ENCODE peak calls at places on chromosomes 3 and 15, in five cellular contexts. W, S, G, Q and C are unnamed samples. For H3K9me3, the result is how much of the 10 kb centered on the place peaks cover.

GRCh38 chr15:95624100-95624499 is 706.4 kb upstream of the NR2F2 start:
- DNase-seq in W (no peak), S (no peak), G (no peak), Q (no peak), C (no peak)

GRCh38 chr3:125511420-125512094 is 8.4 kb downstream of the SNX4 start:
- DNase-seq in W (no peak), S (no peak), G (no peak), Q (no peak), C (no peak)

GRCh38 chr3:158420654-158421396 is 150.2 kb upstream of the MLF1 start:
- DNase-seq in W (no peak), S (no peak), G (no peak), Q (no peak), C (no peak)

GRCh38 chr3:164640586-164640985 is 437.7 kb downstream of the SI start:
- DNase-seq in W (no peak), S (no peak), G (no peak), Q (no peak), C (no peak)

GRCh38 chr3:158313344-158313927 is 203.5 kb downstream of the RSRC1 start:
- DNase-seq in W (no peak), S (peak), G (no peak), Q (no peak), C (no peak)

GRCh38 chr3:65398953-65399352 is 639.8 kb downstream of the MAGI1 start:
- DNase-seq in W (no peak), S (no peak), G (no peak), Q (no peak), C (no peak)

GRCh38 chr15:42035362-42035761 is 14.5 kb upstream of the PLA2G4E start:
- DNase-seq in W (no peak), S (no peak), G (no peak), Q (no peak), C (no peak)

GRCh38 chr3:128806588-128806987 is 72.8 kb upstream of the ACAD9 start:
- DNase-seq in W (no peak), S (no peak), G (no peak), Q (no peak), C (no peak)

GRCh38 chr3:138673641-138674040 is 65.1 kb downstream of the FAIM start:
- DNase-seq in W (no peak), S (no peak), G (no peak), Q (no peak), C (no peak)

GRCh38 chr3:174869448-174869847 is 10.3 kb downstream of the NAALADL2 start:
- DNase-seq in W (no peak), S (no peak), G (no peak), Q (no peak), C (no peak)

GRCh38 chr3:160400631-160401150 is 1.2 kb downstream of the SMC4 start:
- DNase-seq in W (no peak), S (peak), G (no peak), Q (peak), C (peak)

GRCh38 chr15:59501531-59502113 is 63.6 kb downstream of the FAM81A start:
- DNase-seq in W (no peak), S (peak), G (no peak), Q (no peak), C (no peak)

GRCh38 chr3:30269751-30270445 is 336.5 kb upstream of the TGFBR2 start:
- DNase-seq in W (no peak), S (no peak), G (no peak), Q (no peak), C (no peak)

GRCh38 chr3:150545419-150546225 is 674 bp downstream of the SERP1 start:
- DNase-seq in W (peak), S (no peak), G (peak), Q (peak), C (peak)

GRCh38 chr3:25889132-25889917 is 99.4 kb downstream of the OXSM start:
- DNase-seq in W (no peak), S (no peak), G (no peak), Q (no peak), C (no peak)

GRCh38 chr3:186220886-186221285 is 112.0 kb upstream of the ETV5 start:
- DNase-seq in W (no peak), S (no peak), G (no peak), Q (no peak), C (no peak)

GRCh38 chr3:108091498-108092259 is 848 bp upstream of the CD47 start:
- DNase-seq in W (no peak), S (peak), G (peak), Q (no peak), C (no peak)

GRCh38 chr3:129181834-129182233 is 1.9 kb downstream of the CNBP start:
- DNase-seq in W (no peak), S (no peak), G (no peak), Q (no peak), C (no peak)

GRCh38 chr15:100733088-100733487 is 130.7 kb downstream of the ASB7 start:
- DNase-seq in W (no peak), S (no peak), G (no peak), Q (no peak), C (no peak)

GRCh38 chr3:177211503-177212277 is 14.4 kb upstream of the TBL1XR1 start:
- DNase-seq in W (no peak), S (no peak), G (no peak), Q (no peak), C (no peak)

GRCh38 chr3:3081659-3082546 is 28.3 kb downstream of the IL5RA start:
- DNase-seq in W (no peak), S (no peak), G (no peak), Q (no peak), C (no peak)

GRCh38 chr3:27880969-27881892 is 159.1 kb upstream of the EOMES start:
- DNase-seq in W (no peak), S (no peak), G (peak), Q (no peak), C (no peak)

GRCh38 chr15:25182098-25182478 is 227.3 kb downstream of the SNRPN start:
- DNase-seq in W (peak), S (no peak), G (no peak), Q (no peak), C (peak)

GRCh38 chr15:48617619-48618018 is 27.9 kb downstream of the FBN1 start:
- DNase-seq in W (no peak), S (no peak), G (no peak), Q (no peak), C (peak)

GRCh38 chr15:60799885-60800728 is 321.2 kb upstream of the ICE2 start:
- DNase-seq in W (no peak), S (peak), G (no peak), Q (no peak), C (no peak)

GRCh38 chr15:60800729-60801072 is 321.8 kb upstream of the ICE2 start:
- DNase-seq in W (peak), S (no peak), G (no peak), Q (no peak), C (no peak)

GRCh38 chr15:60797444-60798040 is 318.6 kb upstream of the ICE2 start:
- DNase-seq in W (peak), S (no peak), G (no peak), Q (no peak), C (no peak)

GRCh38 chr15:60801336-60801735 is 322.4 kb upstream of the ICE2 start:
- DNase-seq in W (no peak), S (no peak), G (no peak), Q (no peak), C (no peak)

GRCh38 chr15:60798821-60799220 is 319.9 kb upstream of the ICE2 start:
- DNase-seq in W (peak), S (no peak), G (no peak), Q (no peak), C (no peak)
- TF ChIP-seq CTCF in W (no peak), S (no peak), G (no peak), Q (no peak), C (no peak)

GRCh38 chr15:22227411-22227810 is 147.1 kb downstream of the OR4M2 start:
- DNase-seq in W (no peak), S (no peak), G (no peak), Q (no peak), C (no peak)

GRCh38 chr15:22226034-22226790 is 145.9 kb downstream of the OR4M2 start:
- DNase-seq in W (no peak), S (no peak), G (no peak), Q (no peak), C (no peak)

GRCh38 chr15:22229971-22230815 is 149.9 kb downstream of the OR4M2 start:
- DNase-seq in W (no peak), S (no peak), G (no peak), Q (no peak), C (no peak)

GRCh38 chr15:22231603-22232002 is 151.3 kb downstream of the OR4M2 start:
- DNase-seq in W (no peak), S (no peak), G (no peak), Q (no peak), C (no peak)

GRCh38 chr15:22227961-22228762 is 147.8 kb downstream of the OR4M2 start:
- DNase-seq in W (no peak), S (no peak), G (no peak), Q (no peak), C (no peak)
- H3K9me3 ChIP-seq in W (under half), S (under half), G (under half), Q (under half), C (under half)

GRCh38 chr3:193592841-193593665 is at the start of gene OPA1:
- DNase-seq in W (peak), S (peak), G (peak), Q (peak), C (peak)
- TF ChIP-seq CTCF in W (no peak), S (peak), G (no peak), Q (no peak), C (peak)

DNA sequence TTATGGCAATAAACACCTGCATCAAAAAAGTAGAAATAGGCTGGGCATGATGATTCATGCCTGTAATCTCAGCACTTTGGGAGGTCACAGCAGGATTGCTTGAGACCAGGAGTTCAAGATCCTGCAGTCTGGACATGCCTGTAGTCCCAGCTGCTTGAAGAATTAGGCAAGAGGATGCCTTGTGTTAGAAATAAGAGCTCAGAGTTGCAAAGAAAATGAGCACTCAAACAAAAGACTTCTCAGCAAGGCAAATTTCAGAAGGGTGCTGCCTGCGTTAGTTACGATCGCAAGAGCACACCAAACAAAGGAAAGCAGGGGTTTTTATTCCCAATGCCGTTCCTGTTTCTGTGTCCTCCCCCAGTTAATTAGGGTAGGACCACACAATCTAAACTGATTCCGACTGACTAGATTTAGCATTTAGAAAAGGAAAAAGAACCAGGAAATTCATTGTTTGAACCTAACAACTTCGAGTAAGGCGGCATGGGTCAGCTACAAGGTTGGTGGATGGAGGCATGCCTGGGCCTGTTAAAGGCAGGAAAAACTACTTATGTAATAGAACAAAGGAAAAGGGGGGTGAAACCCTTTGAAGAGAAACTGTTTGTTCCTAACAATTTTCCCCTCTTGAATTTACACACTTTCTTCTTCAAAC is 55.5 kb downstream of the DLG1 start:
- DNase-seq in W (no peak), S (no peak), G (no peak), Q (no peak), C (no peak)
- H3K9me3 ChIP-seq in W (under half), S (under half), G (under half), Q (under half), C (under half)

DNA sequence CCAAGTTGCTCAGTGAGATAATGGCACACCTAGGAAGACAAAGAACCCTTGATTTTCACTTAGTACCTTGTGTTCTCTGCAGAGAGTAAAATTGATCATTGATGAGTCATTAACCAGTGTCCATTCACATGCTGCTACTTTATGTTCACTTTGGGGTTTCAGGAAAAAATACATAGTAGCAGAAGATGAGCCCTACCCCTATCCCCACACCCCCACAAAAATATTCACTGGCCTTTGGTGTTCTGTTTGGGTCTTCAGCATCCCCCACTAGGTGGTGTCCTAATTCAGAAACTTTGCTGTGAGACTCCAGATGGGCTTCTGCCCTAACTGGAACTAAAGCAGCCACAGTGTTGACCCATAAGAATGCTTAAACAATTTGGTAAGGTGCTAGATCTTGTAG is 178.8 kb downstream of the KLHL25 start:
- DNase-seq in W (no peak), S (peak), G (no peak), Q (no peak), C (no peak)
- TF ChIP-seq CTCF in W (peak), S (peak), G (peak), Q (peak), C (peak)

DNA sequence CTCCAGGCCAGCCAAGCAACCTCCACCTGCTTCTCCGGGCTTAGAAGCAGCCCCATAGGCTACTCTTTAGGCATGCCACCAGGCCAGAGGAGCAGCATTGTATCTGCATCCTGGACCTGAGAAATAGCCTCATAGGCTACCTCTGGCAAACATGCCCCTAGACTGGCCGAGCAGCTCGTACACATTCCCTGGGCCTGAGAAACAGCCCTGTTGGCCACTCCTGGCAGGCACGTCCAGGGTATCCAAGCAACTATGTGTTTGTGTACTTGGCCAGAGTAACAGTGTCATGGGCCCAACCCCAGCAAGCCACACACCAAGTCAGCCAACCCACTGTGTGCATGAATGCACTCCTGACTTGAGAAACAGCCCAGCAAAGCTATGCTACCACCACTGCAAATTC is 498.7 kb upstream of the CDIN1 start:
- DNase-seq in W (no peak), S (no peak), G (no peak), Q (no peak), C (peak)
- H3K9me3 ChIP-seq in W (under half), S (under half), G (under half), Q (under half), C (half or more)

GRCh38 chr3:47804571-47804970 is 1.6 kb downstream of the DHX30 start:
- DNase-seq in W (no peak), S (no peak), G (no peak), Q (no peak), C (no peak)

GRCh38 chr3:47794585-47794984 is 8.4 kb upstream of the DHX30 start:
- DNase-seq in W (no peak), S (no peak), G (no peak), Q (no peak), C (no peak)

GRCh38 chr3:47802734-47803477 is at the start of gene DHX30:
- DNase-seq in W (no peak), S (peak), G (peak), Q (peak), C (peak)

GRCh38 chr3:47803478-47804025 is 614 bp downstream of the DHX30 start:
- DNase-seq in W (no peak), S (no peak), G (no peak), Q (no peak), C (no peak)

GRCh38 chr3:47799733-47800132 is 3.2 kb upstream of the DHX30 start:
- DNase-seq in W (no peak), S (no peak), G (no peak), Q (no peak), C (no peak)
- TF ChIP-seq CTCF in W (no peak), S (peak), G (peak), Q (no peak), C (peak)

GRCh38 chr15:56228854-56229253 is 14.8 kb downstream of the RFX7 start:
- DNase-seq in W (no peak), S (no peak), G (no peak), Q (no peak), C (no peak)
- H3K9me3 ChIP-seq in W (under half), S (under half), G (half or more), Q (under half), C (under half)

GRCh38 chr3:38579146-38579545 is 70.3 kb downstream of the SCN5A start:
- DNase-seq in W (peak), S (peak), G (no peak), Q (peak), C (peak)
- TF ChIP-seq CTCF in W (no peak), S (peak), G (no peak), Q (no peak), C (peak)